ENCODE peak calls at places on chromosomes 4 and X, in seven cellular contexts. E is HCT116, N is pancreas, J is cardiac muscle cell, D is gastrocnemius medialis, W is right atrium auricular region, L is Panc1. I is an unnamed sample.
A peak's percentile ranks its signal among the peaks of the same experiment; 100 is the strongest.

GRCh38 chr4:80568891-80569290 is 233.4 kb downstream of the CFAP299 start:
- DNase-seq in E (no peak), N (no peak), J (no peak), D (no peak), W (no peak), L (no peak), I (no peak)

GRCh38 chr4:48173055-48173991 is 39.3 kb upstream of the TXK start:
- DNase-seq in E (peak; percentile 63), N (no peak), J (peak; percentile 70), D (no peak), W (no peak), L (no peak), I (no peak)

GRCh38 chr4:118356731-118357130 is 3.9 kb upstream of the PRSS12 start:
- DNase-seq in E (no peak), N (no peak), J (no peak), D (no peak), W (no peak), L (no peak), I (no peak)

GRCh38 chrX:17521871-17522693 is 147.1 kb downstream of the NHS start:
- DNase-seq in E (peak; percentile 16), N (no peak), J (peak; percentile 52), D (no peak), W (no peak), L (no peak), I (no peak)

GRCh38 chr4:107825072-107825789 is 499 bp downstream of the SGMS2 start:
- DNase-seq in E (no peak), N (no peak), J (peak; percentile 65), D (no peak), W (no peak), L (no peak), I (peak; percentile 78)

GRCh38 chr4:176538217-176538925 is 218.6 kb downstream of the SPCS3 start:
- DNase-seq in E (no peak), N (no peak), J (peak; percentile 75), D (no peak), W (no peak), L (no peak), I (no peak)

GRCh38 chrX:15973299-15973698 is 118.7 kb upstream of the AP1S2 start:
- DNase-seq in E (peak; percentile 21), N (no peak), J (peak; percentile 39), D (peak; percentile 4), W (no peak), L (peak; percentile 28), I (no peak)

GRCh38 chr4:103478210-103478609 is 241.6 kb downstream of the TACR3 start:
- DNase-seq in E (no peak), N (no peak), J (no peak), D (no peak), W (no peak), L (no peak), I (no peak)

GRCh38 chrX:15645266-15645665 is 19.3 kb downstream of the CLTRN start:
- DNase-seq in E (no peak), N (no peak), J (no peak), D (no peak), W (no peak), L (no peak), I (no peak)

GRCh38 chr4:47106561-47106960 is 75.2 kb downstream of the GABRB1 start:
- DNase-seq in E (no peak), N (no peak), J (no peak), D (no peak), W (no peak), L (no peak), I (no peak)

GRCh38 chr4:1775731-1776500 is 17.2 kb upstream of the FGFR3 start:
- DNase-seq in E (no peak), N (no peak), J (no peak), D (no peak), W (no peak), L (no peak), I (no peak)

GRCh38 chrX:54492340-54492739 is 3.7 kb downstream of the FGD1 start:
- DNase-seq in E (no peak), N (no peak), J (peak; percentile 54), D (no peak), W (no peak), L (no peak), I (peak; percentile 74)

GRCh38 chr4:68368566-68369473 is 18.9 kb upstream of the YTHDC1 start:
- DNase-seq in E (no peak), N (no peak), J (peak; percentile 66), D (no peak), W (no peak), L (no peak), I (no peak)

GRCh38 chrX:133473451-133473850 is 58.2 kb upstream of the GPC4 start:
- DNase-seq in E (no peak), N (no peak), J (no peak), D (no peak), W (no peak), L (no peak), I (no peak)

GRCh38 chr4:34720563-34720962 is 1523.8 kb downstream of the ARAP2 start:
- DNase-seq in E (peak; percentile 27), N (no peak), J (peak; percentile 65), D (no peak), W (no peak), L (no peak), I (no peak)

GRCh38 chr4:125314676-125315570 is at the start of gene FAT4:
- DNase-seq in E (peak; percentile 85), N (peak; percentile 90), J (peak; percentile 100), D (peak; percentile 87), W (peak; percentile 96), L (no peak), I (peak; percentile 97)

GRCh38 chr4:76704133-76704881 is 193.6 kb downstream of the SOWAHB start:
- DNase-seq in E (peak; percentile 68), N (no peak), J (peak; percentile 64), D (no peak), W (no peak), L (no peak), I (no peak)

GRCh38 chrX:116238866-116239265 is 68.3 kb downstream of the AGTR2 start:
- DNase-seq in E (no peak), N (no peak), J (no peak), D (no peak), W (no peak), L (no peak), I (no peak)

GRCh38 chrX:116243039-116243438 is 72.5 kb downstream of the AGTR2 start:
- DNase-seq in E (no peak), N (no peak), J (no peak), D (no peak), W (no peak), L (no peak), I (no peak)

GRCh38 chrX:116239944-116240391 is 69.4 kb downstream of the AGTR2 start:
- DNase-seq in E (no peak), N (no peak), J (peak; percentile 40), D (no peak), W (no peak), L (no peak), I (no peak)

GRCh38 chrX:116240446-116240845 is 69.9 kb downstream of the AGTR2 start:
- DNase-seq in E (no peak), N (no peak), J (no peak), D (no peak), W (no peak), L (no peak), I (no peak)

GRCh38 chrX:116241001-116241400 is 70.5 kb downstream of the AGTR2 start:
- DNase-seq in E (no peak), N (no peak), J (no peak), D (no peak), W (no peak), L (no peak), I (no peak)
- TF ChIP-seq CTCF in E (no peak), N (no peak), J (no peak), D (no peak), W (no peak), L (no peak), I (no peak)

GRCh38 chr4:168796362-168797106 is 213.5 kb downstream of the CBR4 start:
- DNase-seq in E (peak; percentile 52), N (no peak), J (peak; percentile 76), D (peak; percentile 46), W (no peak), L (no peak), I (no peak)
- H3K27ac ChIP-seq in E (peak overlapping the region; percentile 55), N (no peak overlapping the region), J (no peak overlapping the region), D (peak overlapping the region; percentile 69), W (peak overlapping the region; percentile 70), L (no peak overlapping the region), I (no peak overlapping the region)

GRCh38 chr4:22240814-22241213 is 275.1 kb downstream of the ADGRA3 start:
- DNase-seq in E (no peak), N (no peak), J (no peak), D (no peak), W (no peak), L (no peak), I (no peak)

GRCh38 chr4:22237155-22237751 is 278.6 kb downstream of the ADGRA3 start:
- DNase-seq in E (peak; percentile 29), N (peak; percentile 79), J (peak; percentile 17), D (no peak), W (no peak), L (no peak), I (no peak)

GRCh38 chr4:22241415-22241814 is 274.5 kb downstream of the ADGRA3 start:
- DNase-seq in E (no peak), N (no peak), J (no peak), D (no peak), W (no peak), L (no peak), I (no peak)

GRCh38 chr4:22237846-22238513 is 277.9 kb downstream of the ADGRA3 start:
- DNase-seq in E (no peak), N (no peak), J (no peak), D (no peak), W (no peak), L (no peak), I (no peak)

GRCh38 chr4:22238742-22239141 is 277.1 kb downstream of the ADGRA3 start:
- DNase-seq in E (no peak), N (no peak), J (no peak), D (no peak), W (no peak), L (no peak), I (no peak)
- TF ChIP-seq CTCF in E (no peak), N (no peak), J (peak; percentile 30), D (no peak), W (no peak), L (peak; percentile 30), I (no peak)

GRCh38 chrX:78024349-78025108 is 55.1 kb upstream of the PGAM4 start:
- DNase-seq in E (peak; percentile 43), N (peak; percentile 59), J (peak; percentile 19), D (no peak), W (no peak), L (peak; percentile 27), I (no peak)

DNA sequence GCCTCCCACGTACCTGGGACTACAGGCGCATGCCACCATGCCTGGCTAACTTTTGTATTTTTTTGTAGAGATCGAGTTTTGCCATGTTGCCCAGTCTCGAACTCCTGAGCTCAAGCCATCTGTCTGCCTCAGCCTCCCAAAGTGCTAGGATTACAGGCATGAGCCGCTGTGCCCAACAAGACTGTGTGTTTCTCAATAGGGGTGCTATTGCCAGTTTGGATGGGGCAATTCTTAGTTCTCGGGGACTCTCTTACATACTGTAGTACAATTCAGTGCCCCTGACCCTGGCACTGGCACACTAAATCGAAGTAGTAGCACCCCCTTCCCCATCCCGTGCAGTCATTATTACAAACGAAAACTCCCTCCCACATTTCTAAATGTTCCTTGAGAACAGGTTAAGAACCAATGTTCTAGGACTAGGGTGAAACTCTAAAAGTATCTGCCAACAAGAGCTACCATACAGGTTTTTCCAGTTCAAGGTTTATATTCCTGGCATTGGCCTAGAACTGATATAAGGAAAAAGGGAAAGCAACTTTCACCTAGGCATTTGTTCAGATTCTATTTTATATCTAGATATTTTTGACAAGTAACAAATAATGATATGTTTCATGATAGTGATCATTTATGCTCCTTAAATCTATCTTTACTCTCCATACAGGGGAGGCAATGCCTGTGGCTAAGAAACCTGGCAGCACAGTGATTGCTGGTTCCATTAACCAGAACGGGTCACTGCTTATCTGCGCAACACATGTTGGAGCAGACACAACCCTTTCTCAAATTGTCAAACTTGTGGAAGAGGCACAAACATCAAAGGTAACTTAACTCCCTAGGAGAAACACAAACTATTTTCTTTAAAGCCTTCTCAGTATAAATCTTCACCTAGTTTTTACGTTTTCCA is 50.4 kb upstream of the PGAM4 start:
- DNase-seq in E (no peak), N (no peak), J (no peak), D (no peak), W (no peak), L (no peak), I (no peak)
- H3K27ac ChIP-seq in E (no peak overlapping the region), N (no peak overlapping the region), J (no peak overlapping the region), D (no peak overlapping the region), W (no peak overlapping the region), L (no peak overlapping the region), I (no peak overlapping the region)

I was measured in ascending aorta.